ENCODE peak calls at places on chromosomes 1 and 21, in six cellular contexts. One of them, this sample, is unnamed.

GRCh38 chr1:188137221-188137620 is 1308.5 kb downstream of the PLA2G4A start:
- DNase-seq in esophagus squamous epithelium: no peak
- DNase-seq in AG09319: no peak
- DNase-seq in NCI-H1105: no peak
- DNase-seq in memory B cell: no peak
- DNase-seq in H9: no peak
- DNase-seq in this sample: no peak

GRCh38 chr1:30877205-30877912 is 31.2 kb downstream of the SDC3 start:
- DNase-seq in esophagus squamous epithelium: no peak
- DNase-seq in AG09319: peak
- DNase-seq in NCI-H1105: no peak
- DNase-seq in memory B cell: no peak
- DNase-seq in H9: no peak
- DNase-seq in this sample: peak

GRCh38 chr1:166390406-166390805 is 223.6 kb upstream of the FAM78B start:
- DNase-seq in esophagus squamous epithelium: no peak
- DNase-seq in AG09319: no peak
- DNase-seq in NCI-H1105: no peak
- DNase-seq in memory B cell: no peak
- DNase-seq in H9: no peak
- DNase-seq in this sample: no peak

GRCh38 chr1:155009221-155009711 is 6.7 kb downstream of the ZBTB7B start:
- DNase-seq in esophagus squamous epithelium: no peak
- DNase-seq in AG09319: no peak
- DNase-seq in NCI-H1105: no peak
- DNase-seq in memory B cell: no peak
- DNase-seq in H9: no peak
- DNase-seq in this sample: no peak

GRCh38 chr1:201988593-201988992 is 6.1 kb downstream of the RNPEP start:
- DNase-seq in esophagus squamous epithelium: no peak
- DNase-seq in AG09319: no peak
- DNase-seq in NCI-H1105: no peak
- DNase-seq in memory B cell: no peak
- DNase-seq in H9: no peak
- DNase-seq in this sample: no peak

GRCh38 chr1:4598561-4598960 is 55.8 kb upstream of the AJAP1 start:
- DNase-seq in esophagus squamous epithelium: no peak
- DNase-seq in AG09319: no peak
- DNase-seq in NCI-H1105: no peak
- DNase-seq in memory B cell: no peak
- DNase-seq in H9: no peak
- DNase-seq in this sample: no peak

GRCh38 chr1:222071313-222071886 is 329.5 kb upstream of the DUSP10 start:
- DNase-seq in esophagus squamous epithelium: no peak
- DNase-seq in AG09319: no peak
- DNase-seq in NCI-H1105: peak
- DNase-seq in memory B cell: no peak
- DNase-seq in H9: no peak
- DNase-seq in this sample: peak

GRCh38 chr1:34354367-34354766 is 177.7 kb downstream of the C1orf94 start:
- DNase-seq in esophagus squamous epithelium: no peak
- DNase-seq in AG09319: no peak
- DNase-seq in NCI-H1105: no peak
- DNase-seq in memory B cell: no peak
- DNase-seq in H9: no peak
- DNase-seq in this sample: peak

GRCh38 chr21:45306832-45307571 is 19.3 kb upstream of the POFUT2 start:
- DNase-seq in esophagus squamous epithelium: no peak
- DNase-seq in AG09319: no peak
- DNase-seq in NCI-H1105: no peak
- DNase-seq in memory B cell: no peak
- DNase-seq in H9: no peak
- DNase-seq in this sample: no peak

GRCh38 chr1:81549588-81550127 is 251.1 kb upstream of the ADGRL2 start:
- DNase-seq in esophagus squamous epithelium: no peak
- DNase-seq in AG09319: peak
- DNase-seq in NCI-H1105: peak
- DNase-seq in memory B cell: no peak
- DNase-seq in H9: no peak
- DNase-seq in this sample: peak

GRCh38 chr1:204093421-204093717 is 20.5 kb downstream of the SOX13 start:
- DNase-seq in esophagus squamous epithelium: no peak
- DNase-seq in AG09319: no peak
- DNase-seq in NCI-H1105: peak
- DNase-seq in memory B cell: no peak
- DNase-seq in H9: no peak
- DNase-seq in this sample: no peak

GRCh38 chr1:29520571-29521437 is 284.5 kb downstream of the PTPRU start:
- DNase-seq in esophagus squamous epithelium: no peak
- DNase-seq in AG09319: no peak
- DNase-seq in NCI-H1105: no peak
- DNase-seq in memory B cell: no peak
- DNase-seq in H9: peak
- DNase-seq in this sample: no peak

GRCh38 chr1:45769261-45769932 is 18.9 kb upstream of the IPP start:
- DNase-seq in esophagus squamous epithelium: no peak
- DNase-seq in AG09319: no peak
- DNase-seq in NCI-H1105: no peak
- DNase-seq in memory B cell: no peak
- DNase-seq in H9: peak
- DNase-seq in this sample: peak

GRCh38 chr1:18297896-18298648 is 182.7 kb upstream of the KLHDC7A start:
- DNase-seq in esophagus squamous epithelium: no peak
- DNase-seq in AG09319: no peak
- DNase-seq in NCI-H1105: no peak
- DNase-seq in memory B cell: no peak
- DNase-seq in H9: peak
- DNase-seq in this sample: peak

GRCh38 chr1:68232354-68233148 is at the start of gene WLS:
- DNase-seq in esophagus squamous epithelium: no peak
- DNase-seq in AG09319: peak
- DNase-seq in NCI-H1105: peak
- DNase-seq in memory B cell: no peak
- DNase-seq in H9: peak
- DNase-seq in this sample: peak

GRCh38 chr21:19501115-19501514 is 1097.5 kb upstream of the TMPRSS15 start:
- DNase-seq in esophagus squamous epithelium: no peak
- DNase-seq in AG09319: no peak
- DNase-seq in NCI-H1105: no peak
- DNase-seq in memory B cell: no peak
- DNase-seq in H9: no peak
- DNase-seq in this sample: no peak

GRCh38 chr1:164640673-164641352 is 81.8 kb downstream of the PBX1 start:
- DNase-seq in esophagus squamous epithelium: no peak
- DNase-seq in AG09319: no peak
- DNase-seq in NCI-H1105: no peak
- DNase-seq in memory B cell: no peak
- DNase-seq in H9: no peak
- DNase-seq in this sample: no peak

GRCh38 chr1:53681647-53682368 is 57.2 kb downstream of the GLIS1 start:
- DNase-seq in esophagus squamous epithelium: no peak
- DNase-seq in AG09319: no peak
- DNase-seq in NCI-H1105: peak
- DNase-seq in memory B cell: no peak
- DNase-seq in H9: peak
- DNase-seq in this sample: peak

GRCh38 chr1:29258974-29259801 is 22.9 kb downstream of the PTPRU start:
- DNase-seq in esophagus squamous epithelium: no peak
- DNase-seq in AG09319: no peak
- DNase-seq in NCI-H1105: no peak
- DNase-seq in memory B cell: no peak
- DNase-seq in H9: peak
- DNase-seq in this sample: peak

GRCh38 chr1:59879556-59879955 is 47.0 kb downstream of the CYP2J2 start:
- DNase-seq in esophagus squamous epithelium: no peak
- DNase-seq in AG09319: peak
- DNase-seq in NCI-H1105: no peak
- DNase-seq in memory B cell: no peak
- DNase-seq in H9: peak
- DNase-seq in this sample: peak

GRCh38 chr1:175195281-175195680 is 2.7 kb upstream of the KIAA0040 start:
- DNase-seq in esophagus squamous epithelium: no peak
- DNase-seq in AG09319: no peak
- DNase-seq in NCI-H1105: no peak
- DNase-seq in memory B cell: no peak
- DNase-seq in H9: no peak
- DNase-seq in this sample: no peak

GRCh38 chr1:25487628-25488027 is 55.8 kb upstream of the LDLRAP1 start:
- DNase-seq in esophagus squamous epithelium: no peak
- DNase-seq in AG09319: no peak
- DNase-seq in NCI-H1105: no peak
- DNase-seq in memory B cell: no peak
- DNase-seq in H9: no peak
- DNase-seq in this sample: peak

GRCh38 chr1:210695041-210695440 is 366.3 kb downstream of the HHAT start:
- DNase-seq in esophagus squamous epithelium: no peak
- DNase-seq in AG09319: no peak
- DNase-seq in NCI-H1105: no peak
- DNase-seq in memory B cell: no peak
- DNase-seq in H9: no peak
- DNase-seq in this sample: no peak

GRCh38 chr1:225653463-225654276 is 747 bp upstream of the ENAH start:
- DNase-seq in esophagus squamous epithelium: no peak
- DNase-seq in AG09319: no peak
- DNase-seq in NCI-H1105: peak
- DNase-seq in memory B cell: no peak
- DNase-seq in H9: peak
- DNase-seq in this sample: peak

GRCh38 chr1:29417971-29418370 is 181.6 kb downstream of the PTPRU start:
- DNase-seq in esophagus squamous epithelium: no peak
- DNase-seq in AG09319: no peak
- DNase-seq in NCI-H1105: no peak
- DNase-seq in memory B cell: no peak
- DNase-seq in H9: no peak
- DNase-seq in this sample: no peak

GRCh38 chr1:221800831-221801610 is 59.1 kb upstream of the DUSP10 start:
- DNase-seq in esophagus squamous epithelium: no peak
- DNase-seq in AG09319: no peak
- DNase-seq in NCI-H1105: no peak
- DNase-seq in memory B cell: no peak
- DNase-seq in H9: no peak
- DNase-seq in this sample: no peak

GRCh38 chr1:221217029-221217428 is 337.8 kb downstream of the HLX start:
- DNase-seq in esophagus squamous epithelium: no peak
- DNase-seq in AG09319: no peak
- DNase-seq in NCI-H1105: no peak
- DNase-seq in memory B cell: no peak
- DNase-seq in H9: no peak
- DNase-seq in this sample: no peak

GRCh38 chr21:34878940-34879339 is 170.2 kb downstream of the RUNX1 start:
- DNase-seq in esophagus squamous epithelium: no peak
- DNase-seq in AG09319: no peak
- DNase-seq in NCI-H1105: no peak
- DNase-seq in memory B cell: no peak
- DNase-seq in H9: no peak
- DNase-seq in this sample: no peak

GRCh38 chr1:109620396-109620817 is 770 bp downstream of the AMPD2 start:
- DNase-seq in esophagus squamous epithelium: no peak
- DNase-seq in AG09319: no peak
- DNase-seq in NCI-H1105: no peak
- DNase-seq in memory B cell: no peak
- DNase-seq in H9: peak
- DNase-seq in this sample: no peak

GRCh38 chr1:246319111-246319510 is 188.0 kb downstream of the SMYD3 start:
- DNase-seq in esophagus squamous epithelium: no peak
- DNase-seq in AG09319: no peak
- DNase-seq in NCI-H1105: no peak
- DNase-seq in memory B cell: no peak
- DNase-seq in H9: no peak
- DNase-seq in this sample: no peak

GRCh38 chr1:22383526-22384291 is 67.9 kb upstream of the ZBTB40 start:
- DNase-seq in esophagus squamous epithelium: no peak
- DNase-seq in AG09319: no peak
- DNase-seq in NCI-H1105: no peak
- DNase-seq in memory B cell: no peak
- DNase-seq in H9: no peak
- DNase-seq in this sample: no peak

GRCh38 chr1:8382051-8382505 is 64.2 kb downstream of the SLC45A1 start:
- DNase-seq in esophagus squamous epithelium: no peak
- DNase-seq in AG09319: no peak
- DNase-seq in NCI-H1105: no peak
- DNase-seq in memory B cell: no peak
- DNase-seq in H9: no peak
- DNase-seq in this sample: peak

GRCh38 chr1:204074274-204075115 is 1.6 kb downstream of the SOX13 start:
- DNase-seq in esophagus squamous epithelium: no peak
- DNase-seq in AG09319: no peak
- DNase-seq in NCI-H1105: peak
- DNase-seq in memory B cell: no peak
- DNase-seq in H9: peak
- DNase-seq in this sample: peak

GRCh38 chr1:104780470-104781078 is 1030.9 kb downstream of the AMY1C start:
- DNase-seq in esophagus squamous epithelium: no peak
- DNase-seq in AG09319: no peak
- DNase-seq in NCI-H1105: peak
- DNase-seq in memory B cell: peak
- DNase-seq in H9: no peak
- DNase-seq in this sample: peak

GRCh38 chr1:154760469-154760933 is 109.6 kb downstream of the KCNN3 start:
- DNase-seq in esophagus squamous epithelium: no peak
- DNase-seq in AG09319: no peak
- DNase-seq in NCI-H1105: no peak
- DNase-seq in memory B cell: peak
- DNase-seq in H9: peak
- DNase-seq in this sample: peak

GRCh38 chr1:167935252-167936067 is 1.0 kb upstream of the DCAF6 start:
- DNase-seq in esophagus squamous epithelium: no peak
- DNase-seq in AG09319: no peak
- DNase-seq in NCI-H1105: no peak
- DNase-seq in memory B cell: no peak
- DNase-seq in H9: no peak
- DNase-seq in this sample: peak

GRCh38 chr1:101253976-101254660 is 17.3 kb downstream of the S1PR1 start:
- DNase-seq in esophagus squamous epithelium: no peak
- DNase-seq in AG09319: no peak
- DNase-seq in NCI-H1105: no peak
- DNase-seq in memory B cell: no peak
- DNase-seq in H9: no peak
- DNase-seq in this sample: no peak

GRCh38 chr1:93677729-93678128 is 3.9 kb downstream of the BCAR3 start:
- DNase-seq in esophagus squamous epithelium: no peak
- DNase-seq in AG09319: no peak
- DNase-seq in NCI-H1105: no peak
- DNase-seq in memory B cell: no peak
- DNase-seq in H9: no peak
- DNase-seq in this sample: no peak

GRCh38 chr21:34200288-34200905 is 127.0 kb downstream of the MRPS6 start:
- DNase-seq in esophagus squamous epithelium: no peak
- DNase-seq in AG09319: no peak
- DNase-seq in NCI-H1105: no peak
- DNase-seq in memory B cell: no peak
- DNase-seq in H9: no peak
- DNase-seq in this sample: no peak

GRCh38 chr1:57024855-57025254 is 59.0 kb upstream of the C8B start:
- DNase-seq in esophagus squamous epithelium: no peak
- DNase-seq in AG09319: no peak
- DNase-seq in NCI-H1105: no peak
- DNase-seq in memory B cell: no peak
- DNase-seq in H9: no peak
- DNase-seq in this sample: no peak

This sample was measured in GM23338.